ENCODE peak calls at places on chromosomes 4 and X, in four cellular contexts. K is fibroblast of lung, O is GM12865, Q is hepatocyte. N is an unnamed sample.

GRCh38 chrX:133543654-133544053 is 128.4 kb upstream of the GPC4 start:
- DNase-seq in K (no peak), O (no peak), Q (no peak), N (no peak)

GRCh38 chr4:169080970-169081369 is 70.9 kb upstream of the CBR4 start:
- DNase-seq in K (peak; percentile 90), O (no peak), Q (peak; percentile 36), N (no peak)

GRCh38 chrX:29082558-29082957 is 495.3 kb downstream of the IL1RAPL1 start:
- DNase-seq in K (no peak), O (peak; percentile 38), Q (no peak), N (no peak)

GRCh38 chr4:148015058-148015457 is 283.2 kb downstream of the ARHGAP10 start:
- DNase-seq in K (no peak), O (peak; percentile 35), Q (no peak), N (no peak)

GRCh38 chr4:6206771-6207290 is 6.5 kb upstream of the JAKMIP1 start:
- DNase-seq in K (no peak), O (no peak), Q (no peak), N (no peak)

GRCh38 chrX:22585831-22586230 is 313.1 kb downstream of the CBLL2 start:
- DNase-seq in K (no peak), O (peak; percentile 0), Q (no peak), N (no peak)

GRCh38 chr4:186808635-186809018 is 85.0 kb upstream of the FAT1 start:
- DNase-seq in K (peak; percentile 53), O (no peak), Q (peak; percentile 16), N (no peak)

GRCh38 chr4:77818077-77818666 is 996 bp downstream of the CNOT6L start:
- DNase-seq in K (peak; percentile 85), O (peak; percentile 73), Q (peak; percentile 85), N (peak; percentile 79)

GRCh38 chr4:54254116-54254914 is 25.2 kb downstream of the PDGFRA start:
- DNase-seq in K (peak; percentile 42), O (no peak), Q (no peak), N (no peak)

GRCh38 chr4:36054750-36055467 is 189.4 kb downstream of the ARAP2 start:
- DNase-seq in K (no peak), O (no peak), Q (no peak), N (no peak)

GRCh38 chr4:42676066-42676951 is 19.4 kb upstream of the ATP8A1 start:
- DNase-seq in K (no peak), O (no peak), Q (no peak), N (no peak)

GRCh38 chr4:153227501-153227900 is 23.3 kb downstream of the TRIM2 start:
- DNase-seq in K (no peak), O (no peak), Q (no peak), N (no peak)

GRCh38 chr4:188603646-188604045 is 464.4 kb downstream of the TRIML1 start:
- DNase-seq in K (no peak), O (no peak), Q (no peak), N (no peak)

GRCh38 chrX:37846558-37846933 is 825 bp downstream of the DYNLT3 start:
- DNase-seq in K (no peak), O (no peak), Q (no peak), N (no peak)

GRCh38 chrX:39819921-39820849 is 277.6 kb downstream of the BCOR start:
- DNase-seq in K (no peak), O (peak; percentile 3), Q (peak; percentile 66), N (no peak)

GRCh38 chr4:87035881-87036509 is 101.2 kb downstream of the AFF1 start:
- DNase-seq in K (no peak), O (no peak), Q (no peak), N (no peak)

GRCh38 chr4:176841730-176842129 is 49.0 kb upstream of the VEGFC start:
- DNase-seq in K (peak; percentile 84), O (no peak), Q (no peak), N (no peak)

GRCh38 chr4:168715889-168716288 is 219.0 kb downstream of the PALLD start:
- DNase-seq in K (no peak), O (no peak), Q (no peak), N (no peak)

GRCh38 chr4:148575577-148575976 is 133.4 kb upstream of the NR3C2 start:
- DNase-seq in K (no peak), O (no peak), Q (no peak), N (no peak)

GRCh38 chrX:151974336-151975227 is at the start of gene GABRE:
- DNase-seq in K (no peak), O (no peak), Q (peak; percentile 72), N (no peak)

GRCh38 chrX:151973262-151973661 is 1.2 kb downstream of the GABRE start:
- DNase-seq in K (no peak), O (no peak), Q (no peak), N (no peak)

GRCh38 chrX:151970027-151970426 is 4.4 kb downstream of the GABRE start:
- DNase-seq in K (no peak), O (no peak), Q (no peak), N (no peak)

GRCh38 chrX:151973851-151974335 is 583 bp downstream of the GABRE start:
- DNase-seq in K (no peak), O (no peak), Q (peak; percentile 11), N (no peak)

GRCh38 chrX:151970661-151971060 is 3.8 kb downstream of the GABRE start:
- DNase-seq in K (peak; percentile 89), O (no peak), Q (peak; percentile 28), N (no peak)
- H3K4me3 ChIP-seq in K (no peak overlapping the region), O (no peak overlapping the region), Q (no peak overlapping the region), N (no peak overlapping the region)

GRCh38 chr4:185218312-185218711 is 8.9 kb downstream of the SNX25 start:
- DNase-seq in K (no peak), O (no peak), Q (no peak), N (no peak)

GRCh38 chr4:185215261-185215660 is 5.9 kb downstream of the SNX25 start:
- DNase-seq in K (no peak), O (no peak), Q (no peak), N (no peak)

GRCh38 chr4:185219551-185220344 is 10.3 kb downstream of the SNX25 start:
- DNase-seq in K (peak; percentile 73), O (peak; percentile 62), Q (peak; percentile 40), N (no peak)

GRCh38 chr4:185213829-185214228 is 4.4 kb downstream of the SNX25 start:
- DNase-seq in K (no peak), O (peak; percentile 76), Q (no peak), N (no peak)

DNA sequence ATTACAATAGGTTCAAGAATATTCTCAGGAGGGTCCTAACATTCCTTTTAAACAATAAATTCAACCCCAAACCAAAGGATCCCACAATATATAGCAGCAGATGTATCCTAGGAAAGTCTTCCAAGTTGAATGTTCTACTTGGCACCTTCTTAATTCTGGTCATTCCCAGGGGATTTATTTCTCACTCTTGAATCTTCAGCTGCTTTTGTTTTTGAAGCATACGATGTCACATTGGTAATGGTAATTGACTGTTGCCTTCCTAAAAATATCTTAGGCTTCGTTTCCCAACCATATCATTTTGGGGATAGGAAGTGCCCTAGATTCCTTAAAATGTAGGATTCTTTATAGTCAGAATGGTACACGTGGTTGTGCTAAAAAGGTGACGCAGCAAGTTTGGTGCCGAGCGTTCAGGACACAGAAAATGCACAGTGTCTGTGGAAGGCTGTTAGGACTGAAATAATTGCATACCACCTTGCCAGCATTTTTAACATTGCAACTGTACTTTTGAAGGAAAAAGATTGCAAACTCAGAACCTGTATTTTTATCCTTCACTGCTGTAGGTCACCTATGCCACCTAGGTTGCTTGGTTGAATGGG is 8.1 kb downstream of the SNX25 start:
- DNase-seq in K (no peak), O (no peak), Q (no peak), N (no peak)
- H3K4me3 ChIP-seq in K (no peak overlapping the region), O (no peak overlapping the region), Q (no peak overlapping the region), N (no peak overlapping the region)

GRCh38 chr4:39976945-39977488 is 694 bp downstream of the PDS5A start:
- DNase-seq in K (peak; percentile 24), O (peak; percentile 63), Q (peak; percentile 56), N (no peak)
- H3K4me3 ChIP-seq in K (peak overlapping the region; percentile 81), O (peak overlapping the region; percentile 95), Q (peak overlapping the region; percentile 100), N (peak overlapping the region; percentile 81)

DNA sequence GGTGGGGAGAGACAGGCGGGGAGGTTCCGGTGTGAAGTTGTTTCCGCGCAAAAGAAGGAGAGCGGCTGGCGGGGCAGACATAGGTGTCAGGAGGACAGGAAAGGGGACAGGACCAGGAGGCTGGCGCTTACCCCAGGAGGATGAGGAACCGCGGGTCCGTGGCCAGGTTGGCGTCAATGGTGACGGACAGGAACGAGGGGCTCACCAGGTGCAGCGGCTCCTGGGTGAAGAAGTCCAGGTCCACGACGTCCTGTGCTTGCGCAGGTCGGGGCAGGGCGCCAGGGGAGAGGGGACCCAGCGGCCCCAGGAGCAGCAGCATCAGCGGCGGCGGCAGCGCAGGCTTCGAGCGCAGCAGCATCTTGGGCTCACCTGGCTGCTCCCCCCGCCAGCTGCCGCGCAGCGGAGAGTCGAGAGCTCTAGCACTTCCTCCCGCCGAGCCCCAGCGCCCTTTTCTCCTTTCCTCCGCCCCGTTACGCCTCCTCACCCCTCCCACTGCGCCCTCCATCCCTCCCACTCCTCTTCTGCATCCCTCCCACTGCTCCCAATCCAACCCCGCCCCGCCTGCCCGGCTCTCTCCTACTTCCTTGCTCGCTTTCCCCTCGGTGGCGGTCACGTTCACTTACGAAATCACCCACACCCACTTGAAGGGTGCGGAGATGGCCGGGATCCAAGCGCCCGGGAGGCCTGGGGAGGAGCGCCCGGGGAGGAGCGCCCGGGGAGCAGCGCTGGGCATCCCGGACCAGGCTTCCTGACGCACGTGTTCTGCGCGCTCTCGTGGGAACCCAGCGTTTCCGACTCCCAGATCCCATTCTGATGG is at the start of gene HPSE:
- DNase-seq in K (peak; percentile 71), O (peak; percentile 66), Q (peak; percentile 74), N (peak; percentile 27)
- H3K4me3 ChIP-seq in K (peak within 1 kb of the TSS; percentile 37), O (peak within 1 kb of the TSS; percentile 58), Q (peak within 1 kb of the TSS; percentile 33), N (peak within 1 kb of the TSS; percentile 20)